ENCODE peak calls at places on chromosomes 2 and 18, in seven cellular contexts. O, W, N, B, S, V and L are unnamed samples.

GRCh38 chr2:74831693-74832530 is 2.0 kb upstream of the HK2 start:
- DNase-seq in O (no peak), W (no peak), N (no peak), B (no peak), S (no peak), V (no peak), L (no peak)

GRCh38 chr2:19541884-19542283 is 183.5 kb upstream of the OSR1 start:
- DNase-seq in O (no peak), W (no peak), N (no peak), B (no peak), S (no peak), V (no peak), L (no peak)

GRCh38 chr2:102229141-102229764 is 42.4 kb downstream of the IL1RL2 start:
- DNase-seq in O (no peak), W (no peak), N (no peak), B (no peak), S (no peak), V (no peak), L (no peak)

GRCh38 chr2:119431155-119431975 is at the start of gene TMEM37:
- DNase-seq in O (no peak), W (peak; percentile 76), N (peak; percentile 71), B (peak; percentile 84), S (no peak), V (peak; percentile 8), L (peak; percentile 77)

GRCh38 chr2:12106440-12107080 is 360.1 kb downstream of the LPIN1 start:
- DNase-seq in O (no peak), W (peak; percentile 75), N (peak; percentile 20), B (peak; percentile 26), S (no peak), V (peak; percentile 86), L (peak; percentile 24)

GRCh38 chr2:28406276-28407096 is 13.8 kb downstream of the FOSL2 start:
- DNase-seq in O (no peak), W (peak; percentile 49), N (no peak), B (no peak), S (no peak), V (no peak), L (no peak)

GRCh38 chr2:8515390-8515761 is 166.5 kb upstream of the ID2 start:
- DNase-seq in O (no peak), W (peak; percentile 33), N (no peak), B (peak; percentile 58), S (no peak), V (no peak), L (peak; percentile 83)

GRCh38 chr2:185990861-185991525 is 252.4 kb downstream of the FSIP2 start:
- DNase-seq in O (no peak), W (no peak), N (no peak), B (no peak), S (no peak), V (no peak), L (no peak)

GRCh38 chr2:14903709-14904374 is 271.3 kb downstream of the LRATD1 start:
- DNase-seq in O (no peak), W (peak; percentile 20), N (peak; percentile 81), B (no peak), S (no peak), V (no peak), L (peak; percentile 83)

GRCh38 chr2:36625304-36625703 is 27.3 kb upstream of the FEZ2 start:
- DNase-seq in O (no peak), W (no peak), N (no peak), B (no peak), S (no peak), V (no peak), L (no peak)

DNA sequence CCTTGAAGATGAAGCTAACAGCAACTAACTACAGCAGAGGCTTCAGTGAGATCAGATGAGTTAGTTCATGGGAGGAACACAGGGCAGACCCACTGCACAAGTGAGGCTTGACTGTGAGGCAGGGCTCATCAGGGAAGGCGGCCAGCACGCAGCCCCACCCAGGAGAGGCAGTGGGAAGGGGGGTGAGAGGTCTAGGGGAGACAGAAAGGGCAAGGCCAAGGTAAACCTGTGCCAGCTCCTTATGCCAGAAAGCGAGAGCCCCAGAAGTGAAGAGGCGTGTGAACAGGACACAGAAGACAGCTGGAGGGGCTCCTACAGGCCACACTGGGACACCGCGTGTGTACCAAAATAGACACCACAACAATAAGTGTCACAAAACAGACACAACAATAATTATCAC is 48.6 kb downstream of the ANO7 start:
- DNase-seq in O (no peak), W (no peak), N (no peak), B (no peak), S (no peak), V (no peak), L (no peak)
- TF ChIP-seq CTCF in O (no peak), W (no peak), N (no peak), B (no peak), S (no peak), V (no peak), L (no peak)

DNA sequence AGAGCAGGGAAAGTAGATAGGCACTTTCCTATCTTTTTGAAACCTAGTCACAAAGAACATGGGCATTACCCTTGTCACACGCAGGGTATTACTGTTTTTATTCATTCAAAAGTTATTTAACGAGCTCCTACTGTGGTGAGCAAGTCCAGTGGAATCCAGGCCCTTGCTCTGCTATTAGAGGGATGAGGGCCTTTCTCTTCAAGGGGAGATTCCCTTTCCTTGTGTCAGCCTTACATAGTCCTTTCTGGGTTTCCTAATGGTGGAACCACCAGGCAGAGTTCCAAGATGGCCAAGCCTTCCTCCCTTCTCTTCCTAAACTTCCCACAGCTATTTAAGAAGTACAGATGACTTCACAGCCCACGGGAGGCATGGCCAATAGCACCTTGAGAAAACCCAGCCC is 64.6 kb downstream of the SPTBN1 start:
- DNase-seq in O (no peak), W (no peak), N (no peak), B (no peak), S (no peak), V (peak; percentile 57), L (no peak)
- TF ChIP-seq CTCF in O (no peak), W (no peak), N (no peak), B (no peak), S (no peak), V (no peak), L (no peak)

GRCh38 chr2:72139471-72139870 is 8.2 kb downstream of the CYP26B1 start:
- DNase-seq in O (no peak), W (no peak), N (no peak), B (peak; percentile 5), S (peak; percentile 21), V (no peak), L (no peak)

GRCh38 chr2:72138921-72139381 is 8.7 kb downstream of the CYP26B1 start:
- DNase-seq in O (no peak), W (no peak), N (no peak), B (peak; percentile 10), S (peak; percentile 14), V (no peak), L (no peak)

GRCh38 chr2:72137498-72138010 is 10.1 kb downstream of the CYP26B1 start:
- DNase-seq in O (peak; percentile 61), W (peak; percentile 75), N (peak; percentile 48), B (peak; percentile 65), S (peak; percentile 63), V (no peak), L (peak; percentile 85)

GRCh38 chr2:72136933-72137497 is 10.6 kb downstream of the CYP26B1 start:
- DNase-seq in O (peak; percentile 37), W (no peak), N (no peak), B (no peak), S (no peak), V (no peak), L (no peak)

GRCh38 chr2:72138011-72138881 is 9.4 kb downstream of the CYP26B1 start:
- DNase-seq in O (peak; percentile 49), W (no peak), N (no peak), B (peak; percentile 15), S (peak; percentile 22), V (no peak), L (no peak)
- TF ChIP-seq CTCF in O (no peak), W (no peak), N (no peak), B (no peak), S (no peak), V (no peak), L (no peak)

GRCh38 chr18:51197661-51198424 is at the start of gene MEX3C:
- DNase-seq in O (peak; percentile 99), W (peak; percentile 99), N (peak; percentile 93), B (peak; percentile 99), S (peak; percentile 98), V (peak; percentile 98), L (peak; percentile 95)
- TF ChIP-seq CTCF in O (peak; percentile 14), W (no peak), N (peak; percentile 6), B (peak; percentile 37), S (peak; percentile 32), V (peak; percentile 28), L (no peak)

GRCh38 chr18:3329471-3329870 is 67.5 kb downstream of the MYL12B start:
- DNase-seq in O (no peak), W (no peak), N (no peak), B (no peak), S (no peak), V (no peak), L (no peak)
- TF ChIP-seq CTCF in O (no peak), W (no peak), N (no peak), B (no peak), S (no peak), V (no peak), L (no peak)

DNA sequence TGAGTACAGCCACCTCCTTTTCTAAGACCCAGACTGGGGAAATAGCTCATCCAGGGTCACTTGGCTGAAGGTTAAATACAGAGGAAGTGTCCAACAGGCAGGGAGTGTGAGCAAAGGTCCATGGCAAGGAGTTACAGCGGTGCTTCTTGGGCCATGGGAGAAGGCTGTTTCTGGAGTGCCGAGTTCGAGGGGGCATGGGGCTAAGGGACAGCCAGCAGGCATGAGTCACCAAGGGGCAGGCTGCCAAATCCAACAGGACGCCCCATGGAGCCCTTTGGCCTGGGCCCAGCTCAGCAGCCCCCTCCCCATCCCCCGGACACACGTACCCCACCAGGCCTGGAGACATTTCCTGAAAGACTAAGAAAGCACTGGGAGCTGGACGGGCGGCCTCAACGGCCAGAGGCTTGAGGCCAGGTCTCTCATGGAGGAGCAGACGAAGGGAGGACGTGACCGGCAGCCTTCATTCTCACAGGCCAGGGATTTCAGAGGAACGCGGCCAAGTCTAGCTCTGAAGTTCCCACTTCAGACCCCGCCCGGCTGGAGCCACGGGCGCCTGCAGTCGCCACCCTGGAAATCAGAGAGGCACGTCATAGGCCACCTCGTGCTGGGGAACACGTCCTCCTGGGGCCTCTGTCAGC is 160.4 kb downstream of the SMAD7 start:
- DNase-seq in O (peak; percentile 51), W (peak; percentile 89), N (no peak), B (peak; percentile 76), S (peak; percentile 26), V (no peak), L (no peak)
- TF ChIP-seq CTCF in O (no peak), W (no peak), N (no peak), B (no peak), S (no peak), V (no peak), L (no peak)

GRCh38 chr2:198465970-198466369 is 661.6 kb downstream of the PLCL1 start:
- DNase-seq in O (no peak), W (no peak), N (no peak), B (no peak), S (no peak), V (no peak), L (no peak)

GRCh38 chr2:198476007-198476406 is 671.6 kb downstream of the PLCL1 start:
- DNase-seq in O (no peak), W (no peak), N (no peak), B (no peak), S (no peak), V (no peak), L (no peak)

GRCh38 chr2:198471291-198471690 is 666.9 kb downstream of the PLCL1 start:
- DNase-seq in O (no peak), W (no peak), N (no peak), B (no peak), S (no peak), V (no peak), L (no peak)
- TF ChIP-seq CTCF in O (no peak), W (no peak), N (peak; percentile 38), B (no peak), S (no peak), V (peak; percentile 14), L (no peak)